ENCODE peak calls at places on chromosomes 2 and 18, in four cellular contexts. D is mesendoderm, A is brain microvascular endothelial cell, W is body of pancreas. I is an unnamed sample.

GRCh38 chr2:156110890-156111289 is 221.6 kb downstream of the NR4A2 start:
- DNase-seq in D (peak), A (no peak), W (peak), I (no peak)

GRCh38 chr2:20135631-20136050 is 84.2 kb upstream of the LAPTM4A start:
- DNase-seq in D (peak), A (peak), W (peak), I (no peak)

GRCh38 chr2:203681978-203682377 is 24.5 kb upstream of the CD28 start:
- DNase-seq in D (no peak), A (no peak), W (no peak), I (no peak)

GRCh38 chr2:163640542-163641195 is 95.1 kb downstream of the FIGN start:
- DNase-seq in D (no peak), A (no peak), W (no peak), I (no peak)

GRCh38 chr18:78986018-78986481 is 6.4 kb downstream of the SALL3 start:
- DNase-seq in D (peak), A (no peak), W (no peak), I (no peak)

GRCh38 chr18:55847960-55848359 is 260.0 kb upstream of the TCF4 start:
- DNase-seq in D (no peak), A (no peak), W (no peak), I (no peak)

GRCh38 chr2:26982102-26982742 is 11.8 kb downstream of the MAPRE3 start:
- DNase-seq in D (peak), A (peak), W (peak), I (no peak)

GRCh38 chr2:222523783-222524544 is 99.6 kb downstream of the SGPP2 start:
- DNase-seq in D (no peak), A (no peak), W (no peak), I (no peak)

GRCh38 chr2:98501223-98501622 is 56.6 kb downstream of the INPP4A start:
- DNase-seq in D (no peak), A (no peak), W (no peak), I (no peak)

GRCh38 chr2:11550901-11551568 is 17.2 kb downstream of the GREB1 start:
- DNase-seq in D (peak), A (no peak), W (no peak), I (no peak)

GRCh38 chr2:74778381-74779371 is 55.3 kb upstream of the HK2 start:
- DNase-seq in D (peak), A (no peak), W (no peak), I (no peak)
- H3K27ac ChIP-seq in D (no peak), A (no peak), W (no peak), I (no peak)

GRCh38 chr2:201879986-201880385 is 73.6 kb downstream of the CDK15 start:
- DNase-seq in D (no peak), A (no peak), W (no peak), I (no peak)
- H3K27ac ChIP-seq in D (no peak), A (no peak), W (no peak), I (no peak)

GRCh38 chr18:2536493-2536892 is 34.8 kb downstream of the METTL4 start:
- DNase-seq in D (peak), A (peak), W (no peak), I (no peak)
- H3K27ac ChIP-seq in D (peak), A (peak), W (no peak), I (no peak)

GRCh38 chr2:66571873-66572272 is 136.9 kb downstream of the MEIS1 start:
- DNase-seq in D (peak), A (no peak), W (no peak), I (no peak)

GRCh38 chr2:66573412-66573811 is 138.5 kb downstream of the MEIS1 start:
- DNase-seq in D (peak), A (no peak), W (peak), I (no peak)

GRCh38 chr2:66574701-66575624 is 140.0 kb downstream of the MEIS1 start:
- DNase-seq in D (peak), A (peak), W (peak), I (no peak)

GRCh38 chr2:66575625-66576371 is 140.9 kb downstream of the MEIS1 start:
- DNase-seq in D (peak), A (no peak), W (peak), I (no peak)

DNA sequence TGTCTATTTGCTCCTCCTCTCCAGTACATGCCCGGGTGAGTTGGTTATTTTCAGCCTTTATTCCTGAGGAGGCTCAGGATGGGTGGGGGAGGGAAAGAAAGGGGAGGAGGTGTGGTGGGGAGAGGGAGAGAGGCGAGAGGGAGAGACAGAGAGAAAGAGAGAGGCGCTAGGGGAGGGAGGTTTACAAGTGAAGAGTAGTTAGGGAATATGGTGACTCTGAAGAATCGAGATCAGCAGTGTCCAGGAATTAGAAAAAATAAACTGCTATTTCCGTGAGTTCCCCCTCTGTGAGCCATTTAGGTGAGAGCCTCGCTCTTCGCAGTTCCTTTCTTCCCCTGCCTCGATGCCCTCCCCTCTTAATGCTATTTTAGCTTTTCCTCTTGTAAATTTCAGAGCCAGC is 138.9 kb downstream of the MEIS1 start:
- DNase-seq in D (peak), A (no peak), W (peak), I (no peak)
- H3K27ac ChIP-seq in D (no peak), A (no peak), W (peak), I (no peak)

GRCh38 chr2:170098626-170099312 is 79.2 kb upstream of the MYO3B start:
- DNase-seq in D (no peak), A (no peak), W (no peak), I (no peak)
- H3K27ac ChIP-seq in D (no peak), A (no peak), W (no peak), I (no peak)